ENCODE peak calls at places on chromosomes 11 and 22, in five cellular contexts. Q is GM12892, C is thyroid gland, J is HT1080, U is adipocyte. E is an unnamed sample.

GRCh38 chr11:60880635-60881282 is 13.4 kb downstream of the ZP1 start:
- DNase-seq in Q (no peak), C (peak), J (no peak), U (no peak), E (no peak)

GRCh38 chr11:2157294-2158040 is 3.5 kb downstream of the INS start:
- DNase-seq in Q (no peak), C (no peak), J (no peak), U (no peak), E (no peak)

GRCh38 chr11:22922672-22923071 is 62.4 kb upstream of the CCDC179 start:
- DNase-seq in Q (no peak), C (no peak), J (no peak), U (no peak), E (no peak)

GRCh38 chr22:49734882-49735281 is 92.8 kb downstream of the BRD1 start:
- DNase-seq in Q (no peak), C (no peak), J (no peak), U (no peak), E (no peak)

GRCh38 chr22:40463017-40463631 is 92.7 kb downstream of the SGSM3 start:
- DNase-seq in Q (no peak), C (no peak), J (no peak), U (no peak), E (no peak)

GRCh38 chr22:20027966-20028854 is 7.3 kb downstream of the TANGO2 start:
- DNase-seq in Q (no peak), C (no peak), J (no peak), U (peak), E (no peak)

GRCh38 chr11:44128729-44129128 is 33.3 kb downstream of the EXT2 start:
- DNase-seq in Q (no peak), C (no peak), J (no peak), U (no peak), E (no peak)

GRCh38 chr11:71481101-71481960 is 28.3 kb downstream of the NADSYN1 start:
- DNase-seq in Q (no peak), C (no peak), J (no peak), U (no peak), E (no peak)

GRCh38 chr22:44335903-44336803 is 23.4 kb upstream of the SHISAL1 start:
- DNase-seq in Q (no peak), C (no peak), J (no peak), U (no peak), E (no peak)

GRCh38 chr22:25368271-25368670 is 148.8 kb downstream of the CRYBB2 start:
- DNase-seq in Q (no peak), C (no peak), J (peak), U (peak), E (peak)

GRCh38 chr11:36139767-36140166 is 149.5 kb downstream of the COMMD9 start:
- DNase-seq in Q (no peak), C (no peak), J (no peak), U (no peak), E (no peak)

GRCh38 chr11:29606596-29606995 is 410.2 kb downstream of the KCNA4 start:
- DNase-seq in Q (no peak), C (no peak), J (no peak), U (no peak), E (no peak)

GRCh38 chr11:122663056-122663740 is 7.7 kb downstream of the UBASH3B start:
- DNase-seq in Q (no peak), C (no peak), J (no peak), U (no peak), E (no peak)

GRCh38 chr22:48181168-48181955 is 1418.9 kb downstream of the TBC1D22A start:
- DNase-seq in Q (no peak), C (no peak), J (no peak), U (no peak), E (no peak)

GRCh38 chr11:69436041-69436982 is 45.2 kb upstream of the LINC01488 start:
- DNase-seq in Q (no peak), C (no peak), J (no peak), U (no peak), E (no peak)

GRCh38 chr11:75268626-75269366 is 28.2 kb downstream of the TPBGL start:
- DNase-seq in Q (no peak), C (no peak), J (no peak), U (no peak), E (no peak)

GRCh38 chr11:75480890-75481190 is 44.9 kb downstream of the GDPD5 start:
- DNase-seq in Q (no peak), C (no peak), J (no peak), U (no peak), E (no peak)

GRCh38 chr11:1505480-1505879 is 18.9 kb upstream of the MOB2 start:
- DNase-seq in Q (no peak), C (no peak), J (no peak), U (no peak), E (no peak)

GRCh38 chr11:62402226-62402625 is 16.6 kb upstream of the SCGB1A1 start:
- DNase-seq in Q (no peak), C (peak), J (no peak), U (no peak), E (peak)

GRCh38 chr11:131597875-131598274 is 227.5 kb downstream of the NTM start:
- DNase-seq in Q (no peak), C (no peak), J (no peak), U (no peak), E (no peak)

GRCh38 chr22:44440224-44441160 is 57.5 kb downstream of the RTL6 start:
- DNase-seq in Q (no peak), C (no peak), J (no peak), U (no peak), E (no peak)

GRCh38 chr11:83998921-83999320 is 712.8 kb upstream of the CCDC90B start:
- DNase-seq in Q (no peak), C (no peak), J (no peak), U (no peak), E (no peak)

GRCh38 chr11:17354070-17354924 is 2.7 kb downstream of the NCR3LG1 start:
- DNase-seq in Q (peak), C (peak), J (peak), U (peak), E (peak)

GRCh38 chr11:114178656-114179055 is 117.5 kb upstream of the NNMT start:
- DNase-seq in Q (no peak), C (no peak), J (no peak), U (no peak), E (no peak)

GRCh38 chr11:105149477-105149876 is 9.9 kb upstream of the CARD18 start:
- DNase-seq in Q (no peak), C (no peak), J (no peak), U (no peak), E (no peak)

GRCh38 chr22:30861688-30862552 is 106.7 kb downstream of the MORC2 start:
- DNase-seq in Q (peak), C (no peak), J (no peak), U (no peak), E (peak)